ENCODE peak calls at places on chromosomes 12 and 14, in eight cellular contexts. T is ELR; P is fibroblast of mammary gland; U is AG09309; H is activated CD4-positive, alpha-beta T cell treated with anti-CD3 and anti-CD28 coated beads for 1 hour; B is NCI-H82; N is M059J; S is GM12865. X is an unnamed sample.

GRCh38 chr12:38538319-38538718 is 221.7 kb downstream of the ALG10B start:
- DNase-seq in P (no peak), U (no peak), T (no peak), S (peak), N (no peak), H (no peak), B (no peak), X (no peak)

GRCh38 chr14:66249544-66249943 is 236.6 kb upstream of the CCDC196 start:
- DNase-seq in T (no peak), H (no peak), B (no peak), N (no peak), S (no peak), U (no peak), P (no peak), X (no peak)

GRCh38 chr14:105884808-105885281 is 358.5 kb downstream of the TMEM121 start:
- DNase-seq in U (no peak), B (no peak), P (no peak), T (no peak), H (no peak), S (no peak), N (no peak), X (peak)

GRCh38 chr14:94599656-94600004 is 12.6 kb upstream of the SERPINA3 start:
- DNase-seq in U (no peak), B (no peak), P (no peak), N (no peak), S (no peak), T (no peak), H (no peak), X (no peak)

GRCh38 chr14:106875503-106875902 is 1349.1 kb downstream of the TMEM121 start:
- DNase-seq in H (no peak), S (peak), N (no peak), T (no peak), P (no peak), B (peak), U (no peak), X (no peak)

GRCh38 chr12:81162725-81163124 is 84.8 kb downstream of the ACSS3 start:
- DNase-seq in U (no peak), P (no peak), S (no peak), B (no peak), T (no peak), N (no peak), H (no peak), X (no peak)

GRCh38 chr14:89965839-89966238 is 10.1 kb downstream of the TDP1 start:
- DNase-seq in B (no peak), S (no peak), T (peak), H (no peak), U (no peak), P (no peak), N (no peak), X (no peak)

GRCh38 chr14:104294983-104295680 is 156.7 kb downstream of the KIF26A start:
- DNase-seq in U (no peak), S (no peak), N (no peak), P (no peak), H (no peak), B (peak), T (no peak), X (no peak)

GRCh38 chr12:101570022-101570421 is 24.7 kb upstream of the MYBPC1 start:
- DNase-seq in B (peak), H (no peak), P (peak), T (peak), S (peak), N (peak), U (peak), X (no peak)

GRCh38 chr14:72528059-72528950 is 365.6 kb downstream of the DPF3 start:
- DNase-seq in P (peak), N (peak), S (no peak), B (no peak), H (no peak), U (no peak), T (peak), X (no peak)

GRCh38 chr14:30532264-30532663 is 26.7 kb upstream of the G2E3 start:
- DNase-seq in B (no peak), H (no peak), S (no peak), T (no peak), N (no peak), P (peak), U (no peak), X (no peak)

GRCh38 chr12:64781374-64782029 is 22.3 kb upstream of the GNS start:
- DNase-seq in N (peak), S (no peak), T (no peak), U (no peak), B (peak), H (no peak), P (no peak), X (peak)

GRCh38 chr12:118271770-118272417 is 100.8 kb downstream of the TAOK3 start:
- DNase-seq in N (no peak), U (no peak), H (no peak), P (no peak), T (no peak), B (no peak), S (no peak), X (no peak)

GRCh38 chr12:108815875-108816594 is 41.3 kb downstream of the SSH1 start:
- DNase-seq in H (no peak), S (no peak), U (no peak), T (no peak), B (no peak), P (peak), N (peak), X (no peak)

GRCh38 chr14:101122114-101122854 is 218.8 kb upstream of the RTL1 start:
- DNase-seq in S (no peak), B (no peak), U (no peak), N (no peak), T (no peak), H (peak), P (no peak), X (no peak)

GRCh38 chr14:50351016-50351415 is 38.9 kb downstream of the DMAC2L start:
- DNase-seq in T (no peak), U (no peak), B (no peak), P (peak), H (no peak), N (peak), S (no peak), X (no peak)

GRCh38 chr12:78928200-78929074 is 63.9 kb downstream of the SYT1 start:
- DNase-seq in T (peak), S (no peak), U (peak), B (no peak), H (no peak), N (peak), P (peak), X (no peak)

GRCh38 chr14:35394326-35394725 is 10.2 kb downstream of the NFKBIA start:
- DNase-seq in T (no peak), N (no peak), U (no peak), B (no peak), P (no peak), H (no peak), S (no peak), X (no peak)

GRCh38 chr14:103195828-103196615 is 72.8 kb downstream of the TNFAIP2 start:
- DNase-seq in B (no peak), U (no peak), S (no peak), P (no peak), T (no peak), N (no peak), H (no peak), X (no peak)

GRCh38 chr12:29350080-29350479 is 30.9 kb downstream of the ERGIC2 start:
- DNase-seq in P (peak), S (no peak), B (peak), H (no peak), N (peak), T (peak), U (peak), X (no peak)

GRCh38 chr14:99320105-99320572 is 48.1 kb upstream of the BCL11B start:
- DNase-seq in U (no peak), B (peak), S (peak), T (peak), N (peak), P (peak), H (peak), X (peak)

X was measured in GM13976.